ENCODE peak calls at places on chromosomes 3 and 15, in five cellular contexts. X, E, N, D and A are unnamed samples.

GRCh38 chr15:25509697-25510096 is 70.9 kb upstream of the UBE3A start:
- DNase-seq in D (no peak), E (no peak), N (no peak), X (no peak), A (no peak)

GRCh38 chr3:132161608-132162007 is 126.8 kb upstream of the CPNE4 start:
- DNase-seq in X (no peak), E (no peak), N (no peak), D (peak), A (no peak)

GRCh38 chr3:197749315-197749600 is 425 bp upstream of the FYTTD1 start:
- DNase-seq in D (peak), X (peak), E (no peak), N (no peak), A (no peak)

GRCh38 chr3:95356764-95357501 is 1294.1 kb downstream of the NSUN3 start:
- DNase-seq in X (no peak), E (no peak), N (no peak), D (no peak), A (no peak)

GRCh38 chr3:114519415-114519814 is 225.6 kb downstream of the TIGIT start:
- DNase-seq in E (no peak), D (peak), N (no peak), X (peak), A (no peak)

GRCh38 chr3:68018275-68018674 is 363.9 kb upstream of the SUCLG2 start:
- DNase-seq in N (no peak), E (no peak), D (no peak), X (no peak), A (no peak)

GRCh38 chr15:100715571-100716455 is 113.4 kb downstream of the ASB7 start:
- DNase-seq in X (no peak), E (no peak), D (no peak), N (peak), A (no peak)

GRCh38 chr3:22122567-22122966 is 371.6 kb upstream of the ZNF385D start:
- DNase-seq in D (no peak), E (no peak), X (no peak), N (no peak), A (no peak)

GRCh38 chr3:81352867-81353266 is 408.6 kb downstream of the GBE1 start:
- DNase-seq in X (peak), N (no peak), D (peak), E (no peak), A (no peak)

GRCh38 chr3:15325228-15325627 is 7.2 kb downstream of the SH3BP5 start:
- DNase-seq in D (peak), E (peak), X (peak), N (no peak), A (no peak)

GRCh38 chr3:37608061-37608702 is 253.5 kb upstream of the CTDSPL start:
- DNase-seq in E (no peak), D (no peak), X (no peak), N (no peak), A (no peak)

GRCh38 chr15:93974804-93975481 is 256.4 kb upstream of the MCTP2 start:
- DNase-seq in X (peak), N (no peak), E (no peak), D (peak), A (no peak)

GRCh38 chr3:194522579-194523046 is 35.8 kb upstream of the ATP13A3 start:
- DNase-seq in X (peak), D (peak), E (no peak), N (no peak), A (no peak)

GRCh38 chr3:63625161-63625560 is 27.3 kb upstream of the SNTN start:
- DNase-seq in X (peak), E (no peak), N (no peak), D (peak), A (no peak)

GRCh38 chr3:22982981-22983582 is 220.0 kb upstream of the UBE2E2 start:
- DNase-seq in E (no peak), X (no peak), N (no peak), D (peak), A (no peak)

GRCh38 chr3:179729086-179729485 is 76.2 kb downstream of the USP13 start:
- DNase-seq in X (no peak), D (no peak), N (no peak), E (no peak), A (peak)

GRCh38 chr15:67747949-67748348 is 77.4 kb upstream of the SKOR1 start:
- DNase-seq in E (no peak), X (no peak), D (no peak), N (no peak), A (no peak)

GRCh38 chr15:67080900-67081431 is 15.6 kb downstream of the SMAD3 start:
- DNase-seq in N (peak), X (peak), D (no peak), E (no peak), A (no peak)

GRCh38 chr15:89148126-89148525 is 59.9 kb downstream of the ABHD2 start:
- DNase-seq in E (no peak), D (no peak), X (no peak), N (no peak), A (no peak)

GRCh38 chr3:114827495-114827894 is 319.6 kb downstream of the ZBTB20 start:
- DNase-seq in E (no peak), N (no peak), D (peak), X (peak), A (no peak)

GRCh38 chr3:84109911-84110310 is 848.9 kb upstream of the CADM2 start:
- DNase-seq in E (no peak), X (no peak), D (no peak), N (no peak), A (no peak)

GRCh38 chr15:38267416-38268022 is 14.9 kb downstream of the SPRED1 start:
- DNase-seq in X (no peak), E (no peak), N (no peak), D (peak), A (no peak)

GRCh38 chr15:63634154-63634553 is 37.0 kb downstream of the FBXL22 start:
- DNase-seq in N (no peak), X (no peak), D (no peak), E (no peak), A (no peak)

GRCh38 chr3:141104151-141104741 is 53.1 kb downstream of the SPSB4 start:
- DNase-seq in D (no peak), N (no peak), E (no peak), X (no peak), A (no peak)

GRCh38 chr15:80695099-80695910 is at the start of gene ABHD17C:
- DNase-seq in X (peak), E (no peak), D (peak), N (peak), A (no peak)

GRCh38 chr15:64343222-64343621 is 12.8 kb downstream of the CSNK1G1 start:
- DNase-seq in N (no peak), E (no peak), X (no peak), D (no peak), A (no peak)

GRCh38 chr3:145807990-145808389 is 353.0 kb downstream of the PLOD2 start:
- DNase-seq in D (peak), N (no peak), E (no peak), X (peak), A (no peak)
- TF ChIP-seq CTCF in D (peak), N (no peak), E (no peak), X (peak), A (peak)

GRCh38 chr3:25962255-25962654 is 172.4 kb downstream of the OXSM start:
- DNase-seq in N (no peak), E (no peak), X (no peak), D (no peak), A (no peak)

GRCh38 chr3:25957026-25957425 is 167.1 kb downstream of the OXSM start:
- DNase-seq in D (no peak), N (no peak), X (no peak), E (no peak), A (no peak)

GRCh38 chr3:25960776-25961175 is 170.9 kb downstream of the OXSM start:
- DNase-seq in X (no peak), E (no peak), D (no peak), N (no peak), A (no peak)
- TF ChIP-seq CTCF in X (no peak), E (no peak), D (no peak), N (no peak), A (no peak)

GRCh38 chr3:56254835-56255234 is 213.4 kb downstream of the ERC2 start:
- DNase-seq in N (no peak), D (peak), X (no peak), E (no peak), A (no peak)
- TF ChIP-seq CTCF in N (no peak), D (peak), X (peak), E (no peak), A (no peak)

GRCh38 chr3:12557472-12558105 is 702 bp downstream of the MKRN2 start:
- DNase-seq in N (no peak), D (peak), E (no peak), X (peak), A (no peak)

GRCh38 chr3:12559520-12559919 is 2.6 kb downstream of the MKRN2 start:
- DNase-seq in D (no peak), N (no peak), X (no peak), E (no peak), A (no peak)

GRCh38 chr3:12558706-12559105 is 1.8 kb downstream of the MKRN2 start:
- DNase-seq in N (no peak), E (no peak), D (no peak), X (no peak), A (no peak)

GRCh38 chr3:12556243-12556722 is 604 bp upstream of the MKRN2 start:
- DNase-seq in N (no peak), E (no peak), D (no peak), X (no peak), A (no peak)

GRCh38 chr3:12556723-12557471 is at the start of gene MKRN2:
- DNase-seq in E (peak), X (peak), N (peak), D (peak), A (peak)
- TF ChIP-seq CTCF in E (no peak), X (no peak), N (no peak), D (no peak), A (no peak)

DNA sequence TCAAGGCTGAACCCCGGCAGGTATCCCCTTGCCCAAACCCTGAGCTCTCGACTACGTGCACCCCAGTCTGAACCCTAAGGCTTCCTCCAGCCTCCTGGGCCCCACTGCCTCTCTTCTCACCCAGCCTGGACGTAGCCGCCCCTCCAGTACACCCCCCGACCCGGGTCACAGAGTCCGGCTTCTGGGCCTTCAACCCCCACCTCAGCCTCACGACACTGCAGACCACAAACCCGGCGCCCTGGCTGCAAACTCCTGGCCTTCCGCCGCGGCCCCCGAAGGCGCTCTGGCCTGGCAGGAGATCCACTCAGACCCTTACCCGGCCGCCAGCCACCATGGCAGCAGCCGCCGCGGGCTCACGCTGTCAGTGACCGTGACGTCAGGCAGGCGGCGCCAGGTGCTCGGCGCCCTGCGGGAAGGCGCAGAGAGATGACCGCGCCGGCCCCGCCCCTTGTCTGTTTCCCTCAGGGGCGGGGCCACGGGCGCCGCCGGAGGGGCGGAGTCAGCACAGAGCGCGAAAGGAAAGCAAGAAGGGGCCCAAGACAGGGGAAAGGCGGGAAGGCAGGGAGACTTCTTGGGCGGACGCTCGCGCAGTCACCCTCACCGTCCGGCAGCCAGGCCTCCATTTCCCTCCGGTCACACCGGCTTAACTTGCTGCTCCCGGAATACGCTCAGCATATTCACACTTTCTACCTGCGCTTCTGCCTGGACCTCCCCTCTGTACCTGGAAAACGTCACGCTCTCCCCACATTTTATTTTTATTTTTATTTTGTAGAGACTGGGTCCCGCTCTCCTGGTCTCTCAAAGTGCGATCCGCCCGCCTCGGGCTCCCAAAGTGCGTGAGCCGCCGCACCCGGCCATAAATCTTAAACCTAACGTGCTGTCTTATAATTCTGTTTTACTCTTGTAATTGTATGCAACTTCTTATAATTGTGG is at the start of gene RMDN3:
- DNase-seq in N (peak), X (peak), E (peak), D (peak), A (peak)
- TF ChIP-seq CTCF in N (no peak), X (no peak), E (no peak), D (no peak), A (no peak)

DNA sequence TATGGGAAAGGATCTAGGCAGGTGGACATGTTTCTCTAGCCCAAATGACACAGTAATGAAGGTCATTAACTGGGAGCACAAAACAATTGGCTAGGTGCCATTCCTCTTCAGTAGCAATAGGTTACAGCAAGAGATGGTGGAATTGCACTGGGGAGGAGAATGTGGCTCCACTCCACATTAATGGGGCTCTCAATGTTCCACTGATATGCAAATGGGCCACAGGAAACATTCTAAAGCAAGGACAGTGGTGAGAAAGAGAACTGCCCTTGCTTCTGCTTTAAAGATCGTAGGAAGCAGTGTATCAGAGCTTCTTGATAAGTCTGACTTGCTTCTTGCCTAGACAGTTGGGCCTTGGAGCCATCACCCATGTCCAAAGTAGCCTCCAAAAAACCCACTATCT is 271.4 kb upstream of the PPP2R3A start:
- DNase-seq in N (no peak), E (no peak), X (no peak), D (no peak), A (no peak)
- TF ChIP-seq CTCF in N (no peak), E (no peak), X (no peak), D (no peak), A (no peak)

DNA sequence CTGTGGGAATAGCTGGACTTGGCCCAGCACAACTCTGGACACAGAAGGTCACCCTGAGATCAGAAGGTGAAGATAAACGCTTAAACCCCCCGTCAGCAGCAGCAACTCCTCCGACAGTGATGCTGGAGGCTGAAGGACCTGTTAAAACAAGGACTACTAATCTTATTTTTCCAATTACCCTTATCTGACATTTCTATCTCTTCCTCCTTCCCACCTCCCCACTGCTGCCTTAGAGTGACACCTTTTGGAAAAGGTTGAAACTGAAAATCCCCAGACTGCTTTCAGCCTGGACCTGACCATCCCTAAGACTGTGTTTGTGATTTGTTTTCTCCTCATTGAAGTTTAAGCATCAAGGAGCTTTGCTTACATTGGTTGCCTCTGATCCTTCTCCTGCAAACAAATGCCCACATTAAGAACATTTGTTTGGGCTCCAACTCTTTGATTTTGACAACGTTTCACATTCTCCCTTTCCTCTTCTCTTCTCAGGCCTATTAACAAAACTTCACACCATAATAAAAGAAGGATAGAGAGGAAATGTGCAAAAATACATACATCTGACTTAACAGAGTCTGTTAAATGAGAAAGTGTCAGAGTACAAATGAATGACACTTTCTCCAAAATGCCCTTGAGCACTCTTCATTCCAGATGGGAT is 410.6 kb upstream of the WNT5A start:
- DNase-seq in D (peak), X (no peak), E (no peak), N (no peak), A (no peak)
- TF ChIP-seq CTCF in D (peak), X (peak), E (no peak), N (no peak), A (peak)

GRCh38 chr3:150140614-150141321 is 170.1 kb upstream of the PFN2 start:
- DNase-seq in N (no peak), X (no peak), E (no peak), D (no peak), A (no peak)

GRCh38 chr3:150141790-150142189 is 171.1 kb upstream of the PFN2 start:
- DNase-seq in N (no peak), D (no peak), X (no peak), E (no peak), A (no peak)

GRCh38 chr3:150135321-150135721 is 164.6 kb upstream of the PFN2 start:
- DNase-seq in E (no peak), X (no peak), N (no peak), D (peak), A (no peak)

GRCh38 chr3:150136242-150136641 is 165.5 kb upstream of the PFN2 start:
- DNase-seq in X (no peak), E (no peak), D (no peak), N (no peak), A (no peak)

DNA sequence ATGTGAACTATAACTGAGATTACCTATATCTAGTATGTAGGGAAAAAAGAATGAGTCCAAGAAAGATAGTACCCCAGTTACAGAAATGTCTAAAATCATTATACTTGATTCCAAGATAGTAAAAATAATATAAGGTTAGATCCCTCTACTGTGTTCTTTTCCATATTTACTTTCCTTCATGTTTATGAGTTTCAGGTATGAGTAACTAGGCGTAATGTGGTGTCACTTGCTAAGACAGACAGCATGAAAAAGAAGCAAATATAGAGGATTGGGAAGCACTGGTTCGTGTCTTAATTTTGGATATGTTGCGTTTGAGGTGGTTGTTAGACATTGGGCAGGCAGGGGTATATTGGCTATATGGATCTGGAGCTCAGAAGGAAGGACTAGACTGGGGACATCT is 168.1 kb upstream of the PFN2 start:
- DNase-seq in D (no peak), N (no peak), E (no peak), X (no peak), A (no peak)
- TF ChIP-seq CTCF in D (no peak), N (no peak), E (no peak), X (no peak), A (no peak)

DNA sequence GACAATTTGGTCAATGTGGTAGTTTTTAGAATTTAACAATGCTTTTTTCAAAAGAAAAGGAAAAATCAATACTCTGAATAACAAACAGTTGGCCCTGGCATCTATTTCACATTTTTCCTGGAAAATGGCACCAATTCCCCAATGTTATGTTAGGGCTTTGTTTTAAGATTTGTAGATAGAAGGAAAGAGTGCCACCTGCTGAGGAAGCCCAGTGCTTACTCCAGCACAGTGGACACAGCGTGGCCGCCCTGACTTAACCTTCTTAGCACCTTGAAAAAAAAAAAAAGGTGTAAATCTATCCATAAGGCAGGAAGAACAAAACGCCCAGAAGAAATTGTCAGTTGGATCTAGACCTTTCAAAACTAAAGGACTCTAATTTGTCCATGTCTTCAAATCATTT is 110.7 kb upstream of the CNTN4 start:
- DNase-seq in D (peak), X (no peak), N (no peak), E (no peak), A (peak)
- TF ChIP-seq CTCF in D (peak), X (peak), N (no peak), E (no peak), A (peak)